ENCODE peak calls at places on chromosomes 5 and 9, in five cellular contexts. R is amniotic stem cell; E is bronchial epithelial cell; Y is nephron progenitor cell; J is CD4-positive, alpha-beta T cell. C is an unnamed sample.
A peak's percentile ranks its signal among the peaks of the same experiment; 100 is the strongest.

GRCh38 chr9:135521608-135522095 is 412 bp downstream of the LCN1 start:
- DNase-seq in R (no peak), E (no peak), Y (no peak), J (no peak), C (no peak)

GRCh38 chr9:14004110-14004509 is 309.8 kb downstream of the NFIB start:
- DNase-seq in R (no peak), E (peak; percentile 69), Y (no peak), J (no peak), C (no peak)

GRCh38 chr9:27539479-27540441 is 10.1 kb upstream of the MOB3B start:
- DNase-seq in R (no peak), E (peak; percentile 82), Y (no peak), J (no peak), C (no peak)

GRCh38 chr5:73030995-73031394 is 75.2 kb downstream of the FCHO2 start:
- DNase-seq in R (peak; percentile 30), E (peak; percentile 94), Y (no peak), J (no peak), C (no peak)

GRCh38 chr5:79503794-79504495 is 10.0 kb downstream of the HOMER1 start:
- DNase-seq in R (no peak), E (peak; percentile 75), Y (no peak), J (no peak), C (no peak)

GRCh38 chr9:30524311-30524710 is 1860.1 kb upstream of the ACO1 start:
- DNase-seq in R (no peak), E (no peak), Y (no peak), J (no peak), C (no peak)

GRCh38 chr5:74501674-74502478 is 138.7 kb downstream of the ENC1 start:
- DNase-seq in R (no peak), E (no peak), Y (no peak), J (no peak), C (no peak)

GRCh38 chr5:96776606-96777005 is 31.1 kb downstream of the ERAP1 start:
- DNase-seq in R (no peak), E (no peak), Y (no peak), J (no peak), C (no peak)

GRCh38 chr5:12586406-12586805 is 682.2 kb upstream of the CTNND2 start:
- DNase-seq in R (no peak), E (no peak), Y (no peak), J (no peak), C (no peak)

GRCh38 chr5:66744040-66744439 is 147.8 kb downstream of the MAST4 start:
- DNase-seq in R (no peak), E (peak; percentile 49), Y (no peak), J (no peak), C (no peak)

GRCh38 chr5:66987949-66988838 is 208.4 kb downstream of the CD180 start:
- DNase-seq in R (no peak), E (peak; percentile 40), Y (no peak), J (no peak), C (no peak)

GRCh38 chr5:149450199-149450598 is 71.1 kb upstream of the IL17B start:
- DNase-seq in R (no peak), E (no peak), Y (no peak), J (no peak), C (no peak)

GRCh38 chr9:130010151-130010988 is 32.6 kb downstream of the FNBP1 start:
- DNase-seq in R (no peak), E (no peak), Y (no peak), J (no peak), C (no peak)

GRCh38 chr5:139682016-139682975 is 34.1 kb downstream of the CXXC5 start:
- DNase-seq in R (no peak), E (no peak), Y (no peak), J (no peak), C (no peak)

GRCh38 chr5:31378838-31379237 is 153.1 kb downstream of the DROSHA start:
- DNase-seq in R (no peak), E (peak; percentile 16), Y (no peak), J (no peak), C (no peak)

GRCh38 chr9:3508531-3509374 is 17.0 kb downstream of the RFX3 start:
- DNase-seq in R (no peak), E (peak; percentile 85), Y (no peak), J (no peak), C (no peak)